ENCODE peak calls at places on chromosomes 2 and 18, in eight cellular contexts. N is epithelial cell of esophagus; L is EL; O is neural progenitor cell; C is NCI-H2081; K is activated T-helper 1 cell treated with Interleukin-2 at 50 U/mL for 16 hours; U is brain microvascular endothelial cell; Z is stimulated activated CD4-positive, alpha-beta T cell treated with anti-CD3 and anti-CD28 coated beads, Interleukin-4, amount 100 ng/mL, for 24 hours. W is an unnamed sample.

GRCh38 chr2:179082697-179083096 is 32.8 kb upstream of the CCDC141 start:
- DNase-seq in C (no peak), K (no peak), U (no peak), Z (no peak), L (no peak), O (no peak), N (no peak), W (no peak)

GRCh38 chr2:65466551-65466950 is 34.2 kb upstream of the SPRED2 start:
- DNase-seq in O (no peak), U (no peak), K (no peak), Z (no peak), N (no peak), C (no peak), L (no peak), W (no peak)

GRCh38 chr2:232927041-232927792 is 57.2 kb downstream of the SNORC start:
- DNase-seq in U (no peak), Z (no peak), C (no peak), K (no peak), L (peak; percentile 15), N (no peak), O (peak; percentile 45), W (peak; percentile 65)

GRCh38 chr2:225040862-225041209 is 1.4 kb downstream of the DOCK10 start:
- DNase-seq in K (no peak), O (peak; percentile 7), C (no peak), N (no peak), U (no peak), Z (peak; percentile 51), L (no peak), W (peak; percentile 51)

GRCh38 chr2:226829721-226830631 is 5.9 kb upstream of the RHBDD1 start:
- DNase-seq in U (no peak), C (no peak), Z (no peak), N (no peak), L (no peak), O (no peak), K (no peak), W (no peak)

GRCh38 chr18:58091099-58091611 is 47.1 kb downstream of the NEDD4L start:
- DNase-seq in K (no peak), O (no peak), C (no peak), L (peak; percentile 29), N (peak; percentile 86), Z (no peak), U (no peak), W (no peak)

GRCh38 chr18:10168477-10168876 is 254.7 kb downstream of the VAPA start:
- DNase-seq in Z (no peak), U (no peak), C (no peak), K (no peak), L (no peak), N (no peak), O (no peak), W (no peak)

GRCh38 chr2:183070942-183071844 is 7.4 kb upstream of the DUSP19 start:
- DNase-seq in L (peak; percentile 45), O (peak; percentile 76), C (no peak), K (no peak), Z (no peak), N (peak; percentile 59), U (peak; percentile 57), W (peak; percentile 97)

W was measured in endodermal cell.